ENCODE peak calls at places on chromosomes 16 and 17, in four cellular contexts. C, M, N and H are unnamed samples.

GRCh38 chr17:30321314-30321713 is 12.5 kb downstream of the TMIGD1 start:
- DNase-seq in C (peak), M (no peak), N (no peak), H (no peak)

GRCh38 chr16:3960049-3960809 is 79.7 kb upstream of the CREBBP start:
- DNase-seq in C (no peak), M (no peak), N (no peak), H (no peak)

GRCh38 chr16:48813485-48813884 is 203.5 kb upstream of the N4BP1 start:
- DNase-seq in C (no peak), M (no peak), N (no peak), H (no peak)

GRCh38 chr16:83619381-83620150 is 188.2 kb upstream of the HSBP1 start:
- DNase-seq in C (no peak), M (no peak), N (no peak), H (no peak)

GRCh38 chr17:21249911-21250703 is 3.1 kb downstream of the NATD1 start:
- DNase-seq in C (no peak), M (no peak), N (no peak), H (no peak)

GRCh38 chr16:17629936-17630335 is 159.2 kb upstream of the XYLT1 start:
- DNase-seq in C (no peak), M (no peak), N (no peak), H (no peak)

GRCh38 chr16:75202069-75202590 is 4.8 kb downstream of the CTRB2 start:
- DNase-seq in C (no peak), M (no peak), N (no peak), H (no peak)

GRCh38 chr17:1186923-1187771 is 7.4 kb upstream of the ABR start:
- DNase-seq in C (peak), M (peak), N (no peak), H (peak)

GRCh38 chr16:24731722-24732419 is 2.4 kb downstream of the TNRC6A start:
- DNase-seq in C (no peak), M (no peak), N (no peak), H (no peak)

GRCh38 chr17:33874617-33875060 is 380.4 kb upstream of the CCL2 start:
- DNase-seq in C (no peak), M (no peak), N (no peak), H (no peak)

GRCh38 chr17:80036715-80037477 is 454 bp downstream of the CCDC40 start:
- DNase-seq in C (peak), M (no peak), N (no peak), H (no peak)

GRCh38 chr16:55809386-55809785 is 23.5 kb downstream of the CES1 start:
- DNase-seq in C (no peak), M (no peak), N (no peak), H (no peak)

GRCh38 chr17:79987187-79987889 is 48.3 kb downstream of the TBC1D16 start:
- DNase-seq in C (no peak), M (peak), N (no peak), H (no peak)

GRCh38 chr17:51152766-51153209 is 571 bp upstream of the NME1 start:
- DNase-seq in C (no peak), M (no peak), N (no peak), H (no peak)

GRCh38 chr16:66409156-66409555 is 17.9 kb upstream of the BEAN1 start:
- DNase-seq in C (no peak), M (no peak), N (no peak), H (no peak)

GRCh38 chr16:2474877-2475412 is at the start of gene TBC1D24:
- DNase-seq in C (peak), M (peak), N (peak), H (no peak)

DNA sequence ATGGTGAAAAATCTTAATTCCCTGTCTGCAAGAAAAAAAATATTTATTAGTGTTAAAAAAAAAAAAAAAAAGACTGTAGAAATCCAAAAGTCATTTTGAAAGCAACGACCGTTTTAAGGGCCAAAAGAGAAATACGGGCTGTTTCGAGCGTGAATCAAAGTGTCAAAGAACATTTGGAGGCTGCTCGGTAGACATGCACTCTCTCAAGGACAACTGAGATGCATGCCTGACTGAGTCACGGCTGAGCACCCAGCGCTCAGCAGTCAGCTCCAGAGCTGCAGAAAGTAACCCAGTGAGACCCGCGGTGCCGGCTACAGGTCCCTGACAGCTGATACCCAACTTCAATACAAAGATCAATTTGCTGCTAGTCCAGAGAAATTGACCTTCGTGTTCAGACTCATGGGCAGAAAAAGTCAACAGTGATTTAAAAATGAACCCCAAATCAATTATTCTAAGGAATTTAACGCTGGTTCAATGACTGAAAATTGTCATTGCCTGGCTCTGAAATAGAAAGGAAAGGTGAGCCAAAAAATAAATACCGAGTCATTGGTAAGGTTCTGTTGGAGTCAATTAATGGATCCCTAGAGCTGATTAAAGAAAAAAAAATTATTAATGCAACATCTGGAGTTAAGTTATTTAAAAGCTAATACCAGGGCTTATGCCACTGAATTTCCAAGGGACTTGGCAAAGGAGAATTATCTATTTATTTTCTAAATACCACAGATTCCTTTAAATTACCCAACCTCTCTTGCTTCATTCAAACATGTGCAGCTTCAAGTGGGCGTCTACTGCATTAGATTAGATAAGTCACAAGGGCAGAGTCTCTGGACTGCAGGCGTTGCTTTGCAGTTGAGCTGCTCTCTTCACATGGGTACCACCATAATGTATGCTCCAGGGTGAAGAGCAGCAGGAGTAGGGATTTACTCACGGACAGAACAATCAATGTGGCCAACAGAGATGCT is 214.7 kb downstream of the STX8 start:
- DNase-seq in C (peak), M (no peak), N (no peak), H (peak)
- H3K4me3 ChIP-seq in C (peak), M (no peak), N (no peak), H (no peak)

GRCh38 chr17:57670769-57671545 is 74.1 kb downstream of the CCDC182 start:
- DNase-seq in C (no peak), M (no peak), N (no peak), H (no peak)

GRCh38 chr17:57669671-57670529 is 75.2 kb downstream of the CCDC182 start:
- DNase-seq in C (no peak), M (no peak), N (no peak), H (no peak)

GRCh38 chr17:57672971-57673370 is 72.1 kb downstream of the CCDC182 start:
- DNase-seq in C (no peak), M (no peak), N (no peak), H (no peak)

GRCh38 chr17:57672205-57672632 is 72.9 kb downstream of the CCDC182 start:
- DNase-seq in C (no peak), M (no peak), N (peak), H (peak)

DNA sequence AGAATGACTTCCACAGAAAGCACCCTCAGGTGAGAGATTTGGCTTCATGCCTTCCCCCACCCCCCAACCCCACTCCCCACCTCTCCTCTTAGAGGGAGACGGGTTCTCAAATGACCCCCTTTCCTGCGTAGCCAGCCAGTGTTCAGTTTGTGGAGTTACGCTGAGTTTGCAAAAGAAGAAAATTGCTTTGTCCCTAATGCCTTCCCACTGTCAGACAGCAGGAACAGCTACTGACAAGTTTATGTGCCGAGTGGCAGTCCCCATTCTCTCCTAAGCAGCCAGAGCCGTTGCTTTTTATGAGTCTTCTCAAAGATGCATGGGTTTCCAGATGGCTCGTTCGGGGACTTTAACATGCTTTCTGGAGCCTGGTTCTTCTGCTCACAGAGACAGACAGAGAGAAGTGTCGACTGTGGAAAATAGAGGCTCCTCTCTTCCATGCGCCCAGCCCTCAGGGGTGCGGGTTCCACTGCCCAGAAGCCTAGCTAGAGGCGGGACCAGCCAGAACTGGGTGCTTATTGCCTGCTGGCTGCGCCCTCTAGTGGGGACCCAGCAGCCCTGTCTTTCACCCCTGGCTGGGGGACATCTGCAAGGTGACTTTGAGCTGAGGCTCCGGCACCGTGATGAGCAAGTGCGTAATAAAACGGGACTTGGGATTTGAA is 73.4 kb downstream of the CCDC182 start:
- DNase-seq in C (peak), M (peak), N (peak), H (peak)
- H3K4me3 ChIP-seq in C (no peak), M (no peak), N (peak), H (no peak)

GRCh38 chr17:37789166-37789565 is 44.3 kb upstream of the HNF1B start:
- DNase-seq in C (no peak), M (no peak), N (no peak), H (no peak)
- H3K4me3 ChIP-seq in C (no peak), M (no peak), N (no peak), H (no peak)

DNA sequence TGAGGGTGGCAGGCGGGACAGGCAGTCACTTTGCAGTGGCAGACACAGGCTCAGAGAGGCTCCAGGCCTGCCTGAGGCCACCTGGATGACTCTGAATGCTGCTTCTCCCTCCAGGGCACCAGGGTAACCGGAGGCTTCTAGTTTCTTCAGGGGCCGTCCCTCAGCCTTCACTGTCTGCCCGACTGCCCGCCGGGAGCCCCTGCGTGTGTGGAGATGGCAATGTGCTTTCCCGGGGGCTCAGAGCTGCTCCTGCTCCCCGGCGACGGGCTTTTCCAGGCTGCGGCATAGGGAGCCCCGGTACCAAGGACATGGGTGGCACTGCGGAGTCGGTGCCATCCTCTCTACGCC is 51.5 kb downstream of the CBFA2T3 start:
- DNase-seq in C (no peak), M (no peak), N (no peak), H (no peak)
- H3K4me3 ChIP-seq in C (no peak), M (no peak), N (no peak), H (no peak)

GRCh38 chr16:84726079-84726669 is 26.4 kb downstream of the USP10 start:
- DNase-seq in C (peak), M (peak), N (peak), H (peak)
- H3K4me3 ChIP-seq in C (peak), M (no peak), N (no peak), H (no peak)

DNA sequence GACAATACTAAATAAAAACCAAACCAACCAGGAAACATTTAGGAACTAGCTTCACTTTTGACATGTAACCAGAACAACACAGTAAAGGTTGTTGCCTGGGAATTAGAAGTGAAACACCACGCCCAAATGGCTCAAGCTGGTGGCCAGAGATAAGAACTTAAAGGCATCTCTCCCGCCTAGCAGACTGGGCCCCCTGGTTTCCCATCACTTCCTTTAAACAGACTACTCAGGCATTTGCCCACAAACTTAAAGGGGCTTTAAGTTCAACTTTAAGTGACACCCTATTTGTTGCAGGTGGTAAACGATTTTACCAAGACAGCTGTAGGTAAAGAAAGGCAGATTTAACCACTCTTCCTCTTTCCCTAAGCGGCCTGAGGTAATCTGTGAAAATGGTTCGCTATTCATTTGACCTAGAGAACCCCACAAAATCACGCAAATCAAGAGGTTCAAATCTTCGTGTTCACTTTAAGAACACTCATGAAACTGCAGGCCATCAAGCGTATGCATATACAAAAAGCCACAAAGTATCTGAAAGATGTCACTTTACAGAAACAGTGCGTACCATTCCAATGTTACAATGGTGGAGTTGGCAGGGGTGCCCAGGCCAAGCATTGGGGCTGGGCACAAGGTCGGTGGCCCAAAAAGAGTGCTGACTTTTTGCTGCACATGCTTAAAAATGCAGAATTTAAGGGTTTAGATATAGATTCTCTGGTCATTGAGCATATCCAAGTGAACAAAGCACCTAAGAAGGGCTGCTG is 40.8 kb upstream of the BPTF start:
- DNase-seq in C (no peak), M (no peak), N (peak), H (no peak)
- H3K4me3 ChIP-seq in C (no peak), M (no peak), N (peak), H (no peak)